ENCODE peak calls at places on chromosomes 1 and 21, in ten cellular contexts. B is AG04449, O is choroid plexus epithelial cell, R is fibroblast of lung, C is GM12865, X is ascending aorta, K is GM06990, V is tibial artery, I is brain microvascular endothelial cell, F is spleen. U is an unnamed sample.

GRCh38 chr1:150973826-150974579 is 632 bp downstream of the CERS2 start:
- DNase-seq in F (peak), X (no peak), K (peak), C (peak), I (no peak), B (no peak), O (peak), V (peak), R (no peak), U (no peak)

GRCh38 chr1:159015440-159015909 is 5.8 kb downstream of the IFI16 start:
- DNase-seq in I (peak), R (peak), V (peak), B (peak), C (peak), F (peak), K (peak), O (peak), X (peak), U (peak)

GRCh38 chr1:171581226-171581625 is 40.8 kb upstream of the MYOCOS start:
- DNase-seq in R (no peak), B (no peak), F (no peak), X (no peak), C (no peak), K (no peak), O (no peak), I (no peak), V (no peak), U (no peak)

GRCh38 chr1:183239793-183240625 is 53.9 kb downstream of the LAMC2 start:
- DNase-seq in O (no peak), F (no peak), X (no peak), K (no peak), C (no peak), I (no peak), V (no peak), R (no peak), B (no peak), U (no peak)

GRCh38 chr21:26840912-26841311 is 4.3 kb downstream of the ADAMTS1 start:
- DNase-seq in O (peak), K (no peak), I (peak), X (no peak), F (no peak), C (no peak), V (peak), R (peak), B (peak), U (peak)

GRCh38 chr1:59485949-59486348 is 189.1 kb downstream of the FGGY start:
- DNase-seq in V (no peak), F (no peak), I (no peak), X (no peak), O (no peak), R (no peak), K (no peak), C (no peak), B (no peak), U (no peak)

GRCh38 chr1:32729254-32730046 is 26.9 kb upstream of the SYNC start:
- DNase-seq in O (no peak), R (no peak), F (no peak), K (no peak), C (no peak), I (no peak), B (no peak), V (no peak), X (no peak), U (no peak)

GRCh38 chr21:29130234-29130993 is at the start of gene MAP3K7CL:
- DNase-seq in O (peak), K (no peak), I (peak), C (no peak), F (no peak), R (peak), V (peak), X (no peak), B (peak), U (peak)

GRCh38 chr1:67759692-67760029 is 73.6 kb downstream of the GNG12 start:
- DNase-seq in I (no peak), R (no peak), X (no peak), F (no peak), C (no peak), V (no peak), O (no peak), K (no peak), B (no peak), U (no peak)

GRCh38 chr1:213287987-213288386 is 236.9 kb downstream of the RPS6KC1 start:
- DNase-seq in B (no peak), X (no peak), K (no peak), C (no peak), I (no peak), R (no peak), V (no peak), F (no peak), O (no peak), U (no peak)

GRCh38 chr1:213284626-213285025 is 233.6 kb downstream of the RPS6KC1 start:
- DNase-seq in V (no peak), K (no peak), R (peak), F (no peak), X (no peak), I (no peak), O (peak), B (peak), C (no peak), U (no peak)

GRCh38 chr1:213281610-213282316 is 230.7 kb downstream of the RPS6KC1 start:
- DNase-seq in B (no peak), V (no peak), R (no peak), I (no peak), K (no peak), O (no peak), F (no peak), C (no peak), X (no peak), U (no peak)

DNA sequence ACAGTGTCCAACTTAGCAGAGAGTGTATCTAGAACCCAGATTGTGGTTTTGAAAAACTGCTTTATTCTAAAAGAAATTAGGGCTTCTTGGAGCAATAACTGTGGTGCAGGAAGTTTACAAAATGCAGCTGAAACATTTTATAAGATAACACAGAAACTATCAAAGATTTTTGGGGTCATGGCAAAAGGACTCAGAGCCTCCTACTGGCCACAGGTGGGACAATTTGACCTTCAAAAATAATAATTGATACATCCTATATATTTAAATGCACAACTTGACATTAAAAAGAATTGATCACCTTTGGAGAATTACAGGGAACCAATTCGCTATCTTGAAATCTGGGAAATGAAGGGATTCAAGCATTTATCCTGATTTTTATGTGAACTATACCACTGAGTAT is 235.2 kb downstream of the RPS6KC1 start:
- DNase-seq in B (no peak), X (no peak), R (no peak), C (no peak), K (no peak), O (no peak), F (no peak), I (no peak), V (no peak), U (no peak)
- TF ChIP-seq CTCF in B (no peak), X (no peak), R (no peak), C (peak), K (peak), O (peak), F (no peak), I (peak), V (no peak), U (peak)

DNA sequence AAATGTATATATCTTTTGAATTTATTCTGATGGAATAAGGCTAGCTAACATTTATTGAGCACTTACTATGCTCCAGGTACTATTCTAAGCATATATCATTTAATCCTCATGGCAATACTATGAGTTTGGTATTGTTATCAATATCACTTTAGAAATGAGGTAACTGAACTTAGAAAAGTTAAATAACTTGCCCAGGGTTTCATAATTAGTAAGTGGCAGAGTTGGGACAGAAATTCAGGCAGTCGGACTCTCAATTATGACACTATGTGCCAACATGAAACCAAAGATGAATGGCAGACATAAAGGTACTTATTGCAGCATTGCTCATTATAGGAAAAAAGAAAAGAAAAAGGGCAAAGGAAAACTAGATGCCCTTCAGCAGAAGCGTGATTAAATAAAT is 48.2 kb downstream of the RAB3GAP2 start:
- DNase-seq in B (no peak), C (peak), O (no peak), I (no peak), V (no peak), F (no peak), K (peak), X (no peak), R (no peak), U (no peak)
- H3K4me3 ChIP-seq in B (no peak), C (no peak), O (no peak), I (no peak), V (no peak), F (no peak), K (no peak), X (no peak), R (no peak), U (no peak)

GRCh38 chr1:235160395-235160964 is 570 bp downstream of the RBM34 start:
- DNase-seq in K (no peak), F (no peak), X (no peak), R (peak), I (peak), V (no peak), O (peak), B (no peak), C (peak), U (peak)

GRCh38 chr1:235161685-235162327 is 756 bp upstream of the RBM34 start:
- DNase-seq in I (no peak), C (no peak), R (no peak), V (no peak), F (no peak), X (no peak), B (no peak), O (no peak), K (peak), U (no peak)

GRCh38 chr1:235158680-235159079 is 2.4 kb downstream of the RBM34 start:
- DNase-seq in V (no peak), F (no peak), K (no peak), B (no peak), X (no peak), I (no peak), R (no peak), O (no peak), C (no peak), U (no peak)

GRCh38 chr1:235157150-235157549 is 3.9 kb downstream of the RBM34 start:
- DNase-seq in R (no peak), F (no peak), B (no peak), V (no peak), I (no peak), C (no peak), X (no peak), K (no peak), O (no peak), U (no peak)

DNA sequence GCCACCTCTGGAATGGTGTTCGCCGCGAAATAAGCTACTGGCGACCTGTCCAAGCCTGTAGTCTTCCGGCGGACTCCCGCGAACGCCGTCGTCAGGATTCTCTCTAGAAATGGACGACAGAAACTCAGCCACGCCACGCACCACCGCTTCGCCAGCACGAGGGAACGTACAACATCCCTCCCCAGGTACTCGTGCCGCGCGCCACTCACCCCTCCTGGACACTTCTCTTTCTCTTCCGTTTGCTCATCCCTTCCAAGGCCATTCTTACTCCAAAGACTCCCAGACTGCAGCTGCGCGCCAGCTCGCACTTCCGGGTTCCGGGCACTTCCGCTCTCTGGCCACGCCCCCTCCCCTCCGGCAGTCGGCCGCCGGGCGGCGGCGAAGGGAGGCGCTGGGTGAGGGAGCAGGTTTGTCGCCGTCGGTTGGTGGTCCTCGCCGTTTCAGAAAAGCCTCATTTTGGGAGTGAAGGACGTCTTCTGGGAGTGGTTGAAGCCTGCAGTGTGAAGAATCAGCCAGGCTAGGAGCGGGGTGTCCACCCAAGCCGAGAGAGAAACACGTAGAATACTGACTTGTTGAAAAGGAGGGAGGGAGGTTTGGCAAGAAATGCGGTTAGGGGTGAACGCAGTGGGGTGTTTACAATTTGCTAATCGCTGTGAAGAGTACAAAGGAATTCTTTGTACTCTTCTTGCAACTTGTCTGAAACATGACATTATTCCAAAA is at the start of gene RBM34:
- DNase-seq in X (peak), I (peak), K (peak), B (peak), F (peak), C (peak), O (peak), V (peak), R (peak), U (peak)
- TF ChIP-seq CTCF in X (no peak), I (peak), K (peak), B (peak), F (peak), C (no peak), O (peak), V (peak), R (no peak), U (peak)

GRCh38 chr1:84020151-84020550 is 21.2 kb upstream of the TTLL7 start:
- DNase-seq in C (no peak), O (no peak), K (no peak), R (no peak), F (no peak), I (no peak), V (no peak), X (no peak), B (no peak), U (no peak)
- H3K4me3 ChIP-seq in C (no peak), O (no peak), K (no peak), R (no peak), F (no peak), I (no peak), V (no peak), X (no peak), B (no peak), U (no peak)

GRCh38 chr1:186155594-186155993 is 219.5 kb downstream of the TPR start:
- DNase-seq in B (peak), F (no peak), K (peak), R (peak), V (no peak), I (peak), C (peak), O (peak), X (no peak), U (peak)
- TF ChIP-seq CTCF in B (peak), F (peak), K (peak), R (peak), V (peak), I (peak), C (peak), O (peak), X (peak), U (peak)

GRCh38 chr1:234311414-234311813 is 61.8 kb upstream of the COA6 start:
- DNase-seq in B (no peak), R (no peak), X (no peak), O (no peak), C (no peak), K (no peak), V (no peak), F (no peak), I (no peak), U (no peak)

GRCh38 chr1:234316486-234316885 is 56.8 kb upstream of the COA6 start:
- DNase-seq in X (no peak), I (no peak), B (no peak), R (no peak), C (no peak), K (no peak), F (no peak), O (no peak), V (no peak), U (no peak)

GRCh38 chr1:234313171-234313570 is 60.1 kb upstream of the COA6 start:
- DNase-seq in R (no peak), C (no peak), X (no peak), O (no peak), F (no peak), I (no peak), B (no peak), V (no peak), K (no peak), U (no peak)

GRCh38 chr1:234315588-234315987 is 57.7 kb upstream of the COA6 start:
- DNase-seq in C (no peak), R (no peak), F (no peak), K (no peak), I (no peak), X (no peak), O (no peak), V (no peak), B (no peak), U (no peak)

DNA sequence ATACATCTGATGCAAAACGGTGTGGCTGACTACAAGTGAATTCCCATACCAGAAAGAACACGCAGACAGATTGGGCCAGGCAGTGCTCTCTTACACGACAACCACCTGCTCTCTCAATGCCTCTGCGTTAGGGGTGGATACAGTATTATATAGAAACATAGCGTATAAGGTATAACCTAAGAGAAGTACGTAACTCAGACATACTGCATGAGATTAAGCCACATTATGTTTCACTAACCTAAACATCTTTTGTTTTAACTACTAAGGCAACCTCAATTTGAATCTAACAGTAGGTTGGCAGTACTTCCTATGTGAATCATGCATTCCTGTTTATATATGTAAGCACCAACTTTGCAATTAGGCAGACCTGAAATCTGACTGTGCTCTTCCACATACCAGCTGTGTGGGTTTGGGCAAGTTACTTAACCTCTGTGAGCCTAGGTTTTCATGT is 58.1 kb upstream of the COA6 start:
- DNase-seq in I (no peak), C (peak), F (no peak), V (no peak), X (no peak), O (peak), B (peak), R (peak), K (no peak), U (no peak)
- H3K4me3 ChIP-seq in I (no peak), C (no peak), F (no peak), V (no peak), X (no peak), O (no peak), B (no peak), R (no peak), K (no peak), U (no peak)

GRCh38 chr1:225441314-225442119 is 13.7 kb upstream of the LBR start:
- DNase-seq in C (peak), O (peak), V (no peak), F (no peak), I (no peak), X (no peak), R (no peak), K (no peak), B (no peak), U (no peak)
- TF ChIP-seq CTCF in C (peak), O (peak), V (no peak), F (no peak), I (peak), X (no peak), R (peak), K (peak), B (peak), U (peak)